ENCODE peak calls at places on chromosomes 12 and 14, in eight cellular contexts. I is dorsolateral prefrontal cortex; C is fibroblast of pulmonary artery; P is GM06990; X is A172; B is CD4-positive, alpha-beta T cell; V is anterior cingulate cortex; L is foreskin keratinocyte. K is an unnamed sample.

GRCh38 chr12:62834971-62835547 is 99.9 kb downstream of the PPM1H start:
- DNase-seq in I (no peak), C (peak), P (no peak), X (peak), B (no peak), V (no peak), L (peak), K (no peak)

GRCh38 chr14:101075801-101076413 is 172.4 kb upstream of the RTL1 start:
- DNase-seq in I (peak), C (no peak), P (no peak), X (no peak), B (no peak), V (no peak), L (no peak), K (no peak)

GRCh38 chr12:58249610-58250009 is 308.2 kb downstream of the ATP23 start:
- DNase-seq in I (no peak), C (no peak), P (no peak), X (no peak), B (no peak), V (no peak), L (no peak), K (no peak)

GRCh38 chr14:104435147-104436046 is 144.2 kb upstream of the C14orf180 start:
- DNase-seq in I (peak), C (no peak), P (no peak), X (no peak), B (peak), V (no peak), L (no peak), K (no peak)

GRCh38 chr12:41190360-41190759 is 2.2 kb downstream of the PDZRN4 start:
- DNase-seq in I (peak), C (peak), P (no peak), X (peak), B (no peak), V (no peak), L (peak), K (no peak)

GRCh38 chr14:49766839-49767238 is 1.1 kb upstream of the KLHDC2 start:
- DNase-seq in I (no peak), C (no peak), P (no peak), X (no peak), B (no peak), V (no peak), L (no peak), K (no peak)

GRCh38 chr12:6635856-6636521 is at the start of gene LPAR5:
- DNase-seq in I (no peak), C (no peak), P (peak), X (peak), B (no peak), V (no peak), L (peak), K (no peak)

GRCh38 chr12:70741266-70741665 is 104.0 kb upstream of the PTPRB start:
- DNase-seq in I (no peak), C (no peak), P (no peak), X (no peak), B (no peak), V (no peak), L (no peak), K (no peak)

GRCh38 chr14:61699092-61699491 is 3.8 kb downstream of the HIF1A start:
- DNase-seq in I (no peak), C (peak), P (no peak), X (no peak), B (no peak), V (no peak), L (no peak), K (no peak)

GRCh38 chr14:66247662-66248061 is 238.5 kb upstream of the CCDC196 start:
- DNase-seq in I (no peak), C (no peak), P (no peak), X (no peak), B (no peak), V (no peak), L (no peak), K (no peak)

GRCh38 chr14:94000986-94001385 is 3.9 kb downstream of the CCDC197 start:
- DNase-seq in I (no peak), C (no peak), P (no peak), X (no peak), B (no peak), V (no peak), L (peak), K (no peak)

GRCh38 chr14:105467942-105468471 is 6.6 kb upstream of the CRIP2 start:
- DNase-seq in I (no peak), C (no peak), P (no peak), X (no peak), B (no peak), V (no peak), L (no peak), K (no peak)

GRCh38 chr14:77882098-77882497 is 82.2 kb downstream of the ADCK1 start:
- DNase-seq in I (no peak), C (peak), P (no peak), X (no peak), B (no peak), V (no peak), L (peak), K (no peak)

GRCh38 chr12:67705394-67706370 is 57.1 kb downstream of the DYRK2 start:
- DNase-seq in I (no peak), C (peak), P (no peak), X (peak), B (no peak), V (no peak), L (no peak), K (peak)

GRCh38 chr12:128707488-128707887 is 116.3 kb downstream of the SLC15A4 start:
- DNase-seq in I (no peak), C (no peak), P (no peak), X (no peak), B (no peak), V (no peak), L (no peak), K (no peak)

GRCh38 chr12:56900583-56900982 is 33.6 kb downstream of the SDR9C7 start:
- DNase-seq in I (no peak), C (peak), P (no peak), X (peak), B (no peak), V (no peak), L (peak), K (no peak)

GRCh38 chr12:14845350-14845750 is 2.0 kb upstream of the ART4 start:
- DNase-seq in I (no peak), C (peak), P (peak), X (peak), B (no peak), V (no peak), L (peak), K (peak)

GRCh38 chr12:13039557-13039956 is 4.6 kb upstream of the FAM234B start:
- DNase-seq in I (no peak), C (no peak), P (no peak), X (no peak), B (no peak), V (no peak), L (no peak), K (no peak)

GRCh38 chr14:102222009-102222575 is 82.4 kb downstream of the WDR20 start:
- DNase-seq in I (no peak), C (no peak), P (no peak), X (no peak), B (no peak), V (no peak), L (no peak), K (no peak)